ENCODE peak calls at places on chromosome 21, in four cellular contexts. S, P, K and X are unnamed samples.

GRCh38 chr21:20998456-20998789 is 214 bp downstream of the NCAM2 start:
- DNase-seq in S (no peak), P (no peak), K (no peak), X (no peak)

GRCh38 chr21:32347887-32348450 is 44.8 kb downstream of the URB1 start:
- DNase-seq in S (no peak), P (no peak), K (no peak), X (no peak)

GRCh38 chr21:44370027-44370735 is 16.8 kb downstream of the TRPM2 start:
- DNase-seq in S (peak), P (peak), K (no peak), X (peak)

GRCh38 chr21:42568377-42568776 is 54.7 kb downstream of the SLC37A1 start:
- DNase-seq in S (no peak), P (no peak), K (no peak), X (no peak)

GRCh38 chr21:33975548-33976081 is 60.0 kb upstream of the ATP5PO start:
- DNase-seq in S (peak), P (no peak), K (peak), X (peak)

GRCh38 chr21:46161180-46161799 is 5.9 kb upstream of the FTCD start:
- DNase-seq in S (no peak), P (no peak), K (no peak), X (no peak)

GRCh38 chr21:18812308-18812707 is 408.7 kb upstream of the TMPRSS15 start:
- DNase-seq in S (peak), P (no peak), K (no peak), X (no peak)

GRCh38 chr21:43311303-43311817 is 115.6 kb downstream of the SIK1 start:
- DNase-seq in S (no peak), P (peak), K (no peak), X (no peak)

GRCh38 chr21:30831194-30831765 is 1.7 kb upstream of the KRTAP7-1 start:
- DNase-seq in S (peak), P (peak), K (no peak), X (peak)

GRCh38 chr21:46402421-46402820 is 56.3 kb upstream of the DIP2A start:
- DNase-seq in S (no peak), P (no peak), K (no peak), X (no peak)

GRCh38 chr21:30233636-30234035 is 17.7 kb upstream of the CLDN8 start:
- DNase-seq in S (no peak), P (no peak), K (no peak), X (no peak)

GRCh38 chr21:33069994-33070811 is at the start of gene OLIG1:
- DNase-seq in S (no peak), P (no peak), K (no peak), X (peak)

GRCh38 chr21:44872568-44873355 is 728 bp downstream of the PTTG1IP start:
- DNase-seq in S (peak), P (no peak), K (no peak), X (no peak)

GRCh38 chr21:14076143-14076806 is 134.5 kb downstream of the LIPI start:
- DNase-seq in S (no peak), P (no peak), K (no peak), X (no peak)

GRCh38 chr21:31543191-31543590 is 116.3 kb upstream of the SOD1 start:
- DNase-seq in S (no peak), P (no peak), K (no peak), X (no peak)

GRCh38 chr21:45104560-45104959 is 30.2 kb downstream of the ADARB1 start:
- DNase-seq in S (no peak), P (no peak), K (no peak), X (no peak)

GRCh38 chr21:21460979-21461378 is 462.8 kb downstream of the NCAM2 start:
- DNase-seq in S (no peak), P (no peak), K (no peak), X (no peak)

GRCh38 chr21:9735421-9735961 is 785.9 kb upstream of the TPTE start:
- DNase-seq in S (no peak), P (no peak), K (no peak), X (no peak)

GRCh38 chr21:9739240-9739639 is 782.1 kb upstream of the TPTE start:
- DNase-seq in S (no peak), P (no peak), K (no peak), X (no peak)

GRCh38 chr21:9737871-9738520 is 783.4 kb upstream of the TPTE start:
- DNase-seq in S (no peak), P (no peak), K (no peak), X (no peak)

GRCh38 chr21:9741343-9741742 is 780.0 kb upstream of the TPTE start:
- DNase-seq in S (no peak), P (no peak), K (no peak), X (no peak)

DNA sequence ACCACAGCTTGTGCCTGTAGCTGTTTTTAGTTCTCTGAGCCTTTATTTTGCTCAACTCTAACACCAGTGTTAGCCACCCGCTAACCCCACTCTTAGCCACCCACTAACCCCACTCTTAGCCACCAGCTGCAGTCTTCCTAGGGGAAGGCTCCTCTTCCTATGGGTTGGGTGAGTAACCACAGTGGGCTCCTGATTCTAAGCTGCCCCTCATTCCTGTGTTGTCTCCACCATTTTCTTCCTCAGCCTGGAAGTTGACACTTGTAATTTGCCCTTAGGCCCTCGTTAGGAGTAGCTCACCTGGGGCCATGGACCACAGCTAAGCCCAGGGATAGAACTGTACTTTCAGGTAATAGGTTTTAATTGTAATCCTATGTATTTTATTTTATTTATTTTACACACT is 782.9 kb upstream of the TPTE start:
- DNase-seq in S (no peak), P (no peak), K (no peak), X (no peak)
- TF ChIP-seq RAD21 in S (no peak), P (no peak), K (no peak), X (no peak)

GRCh38 chr21:16308269-16308668 is 578.5 kb downstream of the USP25 start:
- DNase-seq in S (no peak), P (no peak), K (no peak), X (no peak)
- TF ChIP-seq MYC in S (no peak), P (no peak), K (no peak), X (no peak)

DNA sequence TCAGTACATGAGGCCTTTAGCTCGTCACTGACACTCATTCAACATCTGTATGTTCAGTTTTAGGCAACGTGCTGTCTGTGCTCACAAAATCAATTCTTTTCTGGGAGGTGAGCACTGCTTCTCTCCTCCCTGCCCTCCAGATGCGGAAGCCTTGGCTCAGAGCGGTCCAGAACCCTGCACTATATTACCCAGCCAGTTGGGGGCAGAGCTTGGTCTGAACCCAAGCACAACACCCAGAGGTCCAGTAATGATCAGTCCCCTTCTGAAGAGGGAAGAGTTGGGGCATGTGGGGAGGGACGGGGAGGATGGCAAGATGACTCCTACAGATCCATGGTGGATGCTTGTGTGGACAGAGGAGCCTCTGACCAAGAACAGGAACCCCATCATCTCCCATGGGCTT is 5.6 kb upstream of the DSCAM start:
- DNase-seq in S (no peak), P (no peak), K (no peak), X (no peak)
- TF ChIP-seq BHLHE40 in S (no peak), P (no peak), K (no peak), X (no peak)

GRCh38 chr21:29025328-29025713 is 853 bp downstream of the USP16 start:
- DNase-seq in S (peak), P (no peak), K (no peak), X (no peak)
- TF ChIP-seq RAD21 in S (no peak), P (no peak), K (peak), X (no peak)

DNA sequence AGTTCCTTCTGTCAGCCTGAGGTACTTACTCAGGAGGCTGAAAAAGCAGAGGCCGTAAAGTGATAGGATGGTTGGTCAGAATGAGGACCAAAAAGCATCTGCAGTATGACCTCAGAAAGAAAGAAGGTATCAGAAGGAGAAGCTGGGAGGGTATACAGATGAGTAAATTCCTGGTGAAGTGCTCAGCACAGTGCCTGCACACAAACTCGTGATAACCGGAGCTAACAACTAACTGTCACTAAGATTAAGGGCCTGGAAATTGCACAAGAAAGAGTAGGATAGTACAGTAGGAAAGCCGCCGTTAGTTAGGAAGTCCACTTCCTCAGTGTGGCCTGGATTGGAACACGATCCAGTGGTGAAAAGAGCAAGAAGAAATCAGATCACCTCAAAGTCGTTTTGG is 62.6 kb downstream of the VPS26C start:
- DNase-seq in S (no peak), P (no peak), K (no peak), X (no peak)
- TF ChIP-seq MYC in S (no peak), P (no peak), K (no peak), X (no peak)

GRCh38 chr21:38912355-38912619 is 106.6 kb downstream of the ETS2 start:
- DNase-seq in S (no peak), P (no peak), K (no peak), X (no peak)

GRCh38 chr21:38911523-38912354 is 106.0 kb downstream of the ETS2 start:
- DNase-seq in S (no peak), P (no peak), K (no peak), X (no peak)

GRCh38 chr21:38909929-38910328 is 104.2 kb downstream of the ETS2 start:
- DNase-seq in S (no peak), P (no peak), K (no peak), X (no peak)

GRCh38 chr21:38909109-38909508 is 103.4 kb downstream of the ETS2 start:
- DNase-seq in S (no peak), P (peak), K (no peak), X (no peak)

DNA sequence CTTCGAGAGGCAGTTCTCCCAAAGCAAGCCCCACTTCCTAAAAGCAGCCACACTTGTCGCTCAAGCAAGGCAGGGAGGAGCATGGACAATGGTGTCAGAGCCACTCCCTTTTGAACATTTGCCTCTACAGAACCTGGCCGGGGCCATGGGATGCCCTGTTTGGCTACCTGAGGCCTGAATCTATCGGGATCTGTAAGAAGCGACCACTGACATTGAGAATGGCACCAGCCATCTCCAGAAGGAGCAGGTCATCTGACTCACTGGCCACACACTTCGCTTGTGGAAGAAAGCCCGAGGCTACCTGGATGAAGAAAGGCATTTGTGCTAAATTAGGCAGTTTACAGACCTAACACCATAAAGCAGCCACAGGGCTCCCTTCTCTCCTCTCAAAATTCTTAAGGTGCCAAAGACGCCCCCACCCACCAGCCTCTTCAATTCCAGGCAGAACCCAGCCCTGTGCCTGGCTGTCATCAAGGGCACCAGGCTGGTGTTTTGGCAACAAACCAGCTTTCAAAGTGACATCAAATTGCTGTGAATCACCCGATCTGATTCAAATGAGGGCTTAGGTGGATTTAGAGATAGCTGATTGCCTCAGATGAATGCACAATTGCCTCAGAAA is 104.8 kb downstream of the ETS2 start:
- DNase-seq in S (no peak), P (no peak), K (no peak), X (peak)
- TF ChIP-seq BHLHE40 in S (no peak), P (no peak), K (no peak), X (no peak)